ENCODE peak calls at places on chromosomes 4 and X, in eight cellular contexts. One of them, this sample, is unnamed.

GRCh38 chr4:105994061-105994460 is 98.8 kb downstream of the NPNT start:
- DNase-seq in fibroblast of pulmonary artery: no peak
- DNase-seq in body of pancreas: no peak
- DNase-seq in T-cell: no peak
- DNase-seq in bronchial epithelial cell: no peak
- DNase-seq in GM06990: no peak
- DNase-seq in astrocyte of the spinal cord: no peak
- DNase-seq in T-helper 1 cell: no peak
- DNase-seq in this sample: no peak

GRCh38 chrX:16743604-16744325 is 24.4 kb downstream of the SYAP1 start:
- DNase-seq in fibroblast of pulmonary artery: peak
- DNase-seq in body of pancreas: no peak
- DNase-seq in T-cell: no peak
- DNase-seq in bronchial epithelial cell: peak
- DNase-seq in GM06990: no peak
- DNase-seq in astrocyte of the spinal cord: peak
- DNase-seq in T-helper 1 cell: no peak
- DNase-seq in this sample: no peak

GRCh38 chrX:264634-265455 is 16.3 kb upstream of the PLCXD1 start:
- DNase-seq in fibroblast of pulmonary artery: peak
- DNase-seq in body of pancreas: no peak
- DNase-seq in T-cell: no peak
- DNase-seq in bronchial epithelial cell: peak
- DNase-seq in GM06990: no peak
- DNase-seq in astrocyte of the spinal cord: no peak
- DNase-seq in T-helper 1 cell: no peak
- DNase-seq in this sample: no peak

GRCh38 chr4:93814141-93814540 is 14.4 kb upstream of the ATOH1 start:
- DNase-seq in fibroblast of pulmonary artery: no peak
- DNase-seq in body of pancreas: no peak
- DNase-seq in T-cell: no peak
- DNase-seq in bronchial epithelial cell: peak
- DNase-seq in GM06990: no peak
- DNase-seq in astrocyte of the spinal cord: no peak
- DNase-seq in T-helper 1 cell: no peak
- DNase-seq in this sample: no peak

GRCh38 chrX:72620550-72621145 is 48.0 kb upstream of the HDAC8 start:
- DNase-seq in fibroblast of pulmonary artery: peak
- DNase-seq in body of pancreas: peak
- DNase-seq in T-cell: no peak
- DNase-seq in bronchial epithelial cell: peak
- DNase-seq in GM06990: no peak
- DNase-seq in astrocyte of the spinal cord: peak
- DNase-seq in T-helper 1 cell: no peak
- DNase-seq in this sample: no peak

GRCh38 chr4:183158062-183158461 is 59.0 kb downstream of the WWC2 start:
- DNase-seq in fibroblast of pulmonary artery: peak
- DNase-seq in body of pancreas: no peak
- DNase-seq in T-cell: no peak
- DNase-seq in bronchial epithelial cell: peak
- DNase-seq in GM06990: no peak
- DNase-seq in astrocyte of the spinal cord: peak
- DNase-seq in T-helper 1 cell: no peak
- DNase-seq in this sample: no peak

GRCh38 chr4:119628281-119629141 is at the start of gene PDE5A:
- DNase-seq in fibroblast of pulmonary artery: peak
- DNase-seq in body of pancreas: peak
- DNase-seq in T-cell: peak
- DNase-seq in bronchial epithelial cell: peak
- DNase-seq in GM06990: peak
- DNase-seq in astrocyte of the spinal cord: peak
- DNase-seq in T-helper 1 cell: peak
- DNase-seq in this sample: peak

GRCh38 chr4:139599594-139600374 is 43.8 kb upstream of the SETD7 start:
- DNase-seq in fibroblast of pulmonary artery: peak
- DNase-seq in body of pancreas: no peak
- DNase-seq in T-cell: no peak
- DNase-seq in bronchial epithelial cell: peak
- DNase-seq in GM06990: no peak
- DNase-seq in astrocyte of the spinal cord: peak
- DNase-seq in T-helper 1 cell: no peak
- DNase-seq in this sample: no peak

GRCh38 chr4:6732441-6733357 is 16.7 kb downstream of the BLOC1S4 start:
- DNase-seq in fibroblast of pulmonary artery: peak
- DNase-seq in body of pancreas: peak
- DNase-seq in T-cell: no peak
- DNase-seq in bronchial epithelial cell: peak
- DNase-seq in GM06990: no peak
- DNase-seq in astrocyte of the spinal cord: peak
- DNase-seq in T-helper 1 cell: no peak
- DNase-seq in this sample: no peak

This sample was measured in CD4-positive, alpha-beta memory T cell.